ENCODE peak calls at places on chromosomes 6 and 20, in four cellular contexts. Z is GM12878, H is K562, I is SK-N-SH. F is an unnamed sample.

GRCh38 chr6:106476326-106477105 is 116.0 kb downstream of the CRYBG1 start:
- DNase-seq in Z (no peak), I (no peak), H (no peak), F (no peak)

GRCh38 chr6:31541059-31541657 is 645 bp downstream of the DDX39B start:
- DNase-seq in Z (no peak), I (peak), H (peak), F (no peak)

GRCh38 chr6:106702046-106702445 is 72.7 kb downstream of the QRSL1 start:
- DNase-seq in I (no peak), H (no peak), Z (no peak), F (no peak)

GRCh38 chr6:85464260-85464644 is 14.4 kb downstream of the NT5E start:
- DNase-seq in Z (no peak), H (no peak), I (no peak), F (no peak)

GRCh38 chr6:44061375-44062104 is 65.7 kb downstream of the MRPL14 start:
- DNase-seq in I (no peak), Z (no peak), H (no peak), F (no peak)

GRCh38 chr6:27297857-27298730 is 14.0 kb downstream of the POM121L2 start:
- DNase-seq in Z (no peak), I (no peak), H (peak), F (no peak)

GRCh38 chr6:2166717-2167116 is 78.7 kb downstream of the GMDS start:
- DNase-seq in Z (no peak), H (no peak), I (no peak), F (no peak)

GRCh38 chr20:59939052-59939878 is 840 bp downstream of the PPP1R3D start:
- DNase-seq in H (peak), I (no peak), Z (no peak), F (no peak)

GRCh38 chr6:122622404-122622938 is 12.3 kb downstream of the PKIB start:
- DNase-seq in Z (no peak), H (no peak), I (no peak), F (no peak)

GRCh38 chr6:125269328-125269985 is 32.3 kb downstream of the HDDC2 start:
- DNase-seq in H (no peak), I (no peak), Z (no peak), F (no peak)

GRCh38 chr6:38483526-38483925 is 156.2 kb downstream of the BTBD9 start:
- DNase-seq in Z (peak), I (no peak), H (no peak), F (peak)

DNA sequence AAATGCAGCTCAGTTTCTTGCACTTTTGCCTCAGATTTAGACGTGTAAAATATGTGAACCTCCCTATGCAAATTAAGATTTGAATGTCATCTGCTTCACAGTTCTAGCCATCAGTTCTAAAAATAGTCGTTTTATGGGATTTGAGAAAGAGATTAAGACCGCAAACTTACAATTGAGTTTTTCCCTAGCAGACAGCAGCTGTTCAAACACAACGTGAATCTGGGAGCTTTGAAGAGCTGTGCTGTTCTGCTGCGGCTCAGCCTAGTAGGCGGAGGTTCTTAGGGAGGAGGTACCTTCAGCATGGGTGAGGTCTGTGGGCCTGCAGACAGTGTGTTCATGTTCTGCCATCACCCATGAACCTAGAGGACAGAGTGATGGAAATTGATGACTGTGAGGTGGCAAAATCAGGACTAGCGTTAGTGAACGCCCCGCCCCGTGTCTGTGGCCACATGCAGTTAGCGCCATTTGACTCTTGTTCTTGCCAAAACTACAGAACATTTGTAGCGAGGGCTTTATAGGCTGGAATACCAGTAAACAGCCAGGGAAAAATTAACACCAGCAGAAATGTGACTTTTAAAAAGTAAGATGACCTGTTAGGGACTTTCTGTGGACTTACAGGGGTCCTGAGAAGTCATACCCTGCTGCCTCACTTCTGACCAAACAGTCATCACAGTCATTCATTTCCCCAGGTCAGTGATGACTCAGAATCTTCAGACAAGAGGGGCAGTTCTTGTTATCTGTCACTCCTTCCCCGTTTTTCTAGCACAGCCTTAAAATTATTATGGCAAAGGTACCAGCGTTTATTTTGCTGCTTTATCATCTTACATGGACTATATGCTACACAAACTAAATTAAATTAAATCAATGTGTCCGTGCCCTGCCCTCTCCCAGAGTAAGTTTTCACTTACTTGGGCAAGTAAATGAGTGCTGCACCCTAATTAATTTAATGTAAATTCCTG is 84.3 kb upstream of the TMEM181 start:
- DNase-seq in H (peak), I (no peak), Z (peak), F (peak)
- TF ChIP-seq TAF1 in H (no peak), I (no peak), Z (no peak), F (peak)

DNA sequence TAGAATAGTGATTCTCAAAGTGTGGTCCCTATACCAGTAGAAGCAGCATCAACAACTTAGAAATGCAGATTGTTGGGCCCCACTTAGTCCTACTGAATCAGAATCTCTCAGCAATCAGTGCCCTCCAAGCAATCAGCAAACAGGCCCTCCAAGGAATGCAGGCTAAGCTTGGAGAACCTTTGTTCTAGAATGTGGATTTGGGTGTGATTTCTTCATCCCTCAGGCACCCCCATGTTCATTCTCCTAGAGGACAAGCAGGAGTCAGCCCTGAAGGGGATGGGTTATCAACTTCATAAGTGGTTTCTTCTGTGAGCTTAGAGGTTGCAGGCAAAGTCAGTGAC is 40.5 kb upstream of the TAF8 start:
- DNase-seq in Z (no peak), H (no peak), I (no peak), F (no peak)
- TF ChIP-seq TAF1 in Z (no peak), H (no peak), I (no peak), F (no peak)

DNA sequence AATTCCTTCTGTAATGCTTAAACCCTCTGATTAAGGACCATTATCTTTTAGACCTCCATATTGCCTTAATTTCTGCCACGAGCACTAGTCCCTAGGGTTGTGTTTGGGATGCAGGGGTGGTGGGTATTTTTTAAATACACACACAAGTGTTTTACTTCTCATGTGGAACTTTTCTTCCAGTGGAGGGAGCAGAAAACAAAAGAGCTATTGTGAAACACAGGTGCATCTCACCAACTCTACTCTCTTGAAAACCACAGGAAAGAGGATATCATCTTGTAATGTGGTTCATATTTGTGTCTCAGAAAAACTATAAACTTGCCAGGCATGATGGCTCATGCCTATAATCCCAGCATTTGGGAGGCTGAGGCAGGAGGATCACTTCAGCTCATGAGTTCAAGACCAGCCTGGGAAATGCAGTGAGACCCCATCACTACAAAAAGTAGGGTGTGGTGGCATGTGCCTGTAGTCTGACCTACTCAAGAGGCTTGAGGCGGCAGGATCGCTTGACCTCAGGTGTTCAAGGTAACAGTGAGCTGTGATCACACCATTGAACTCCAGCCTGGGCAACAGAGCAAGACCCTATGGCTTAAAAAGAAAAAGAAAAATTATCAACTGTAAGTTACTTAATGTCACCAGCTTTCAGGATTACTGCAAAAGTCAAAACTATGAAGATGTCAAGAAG is 37.3 kb downstream of the MRS2 start:
- DNase-seq in H (no peak), I (no peak), Z (no peak), F (no peak)
- TF ChIP-seq TAF1 in H (no peak), I (no peak), Z (no peak), F (no peak)

DNA sequence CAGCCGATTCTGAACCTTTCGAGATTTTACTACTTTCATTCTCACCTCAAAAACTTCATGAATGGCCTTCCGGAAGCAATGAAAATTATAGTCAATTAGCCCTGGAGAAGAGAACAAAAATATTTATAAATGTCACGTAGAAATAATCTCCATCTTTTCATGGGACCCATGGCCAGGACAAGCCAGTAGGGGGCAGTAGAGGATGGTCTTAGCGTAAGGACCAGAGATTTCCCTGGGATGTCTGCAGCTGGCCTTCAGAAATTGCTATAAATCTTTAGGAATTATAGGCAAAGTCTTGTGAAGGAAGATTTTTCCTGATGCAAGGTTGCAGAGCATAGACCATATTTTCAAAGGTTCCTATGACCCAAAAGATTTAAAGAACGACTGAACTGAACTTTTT is 15.6 kb upstream of the UBE2J1 start:
- DNase-seq in Z (no peak), I (peak), H (peak), F (no peak)
- TF ChIP-seq TAF1 in Z (no peak), I (no peak), H (no peak), F (no peak)

GRCh38 chr6:25223421-25224052 is 55.6 kb upstream of the CARMIL1 start:
- DNase-seq in H (peak), I (peak), Z (peak), F (no peak)
- TF ChIP-seq TAF1 in H (no peak), I (no peak), Z (no peak), F (no peak)